ENCODE peak calls at places on chromosomes 7 and 10, in eight cellular contexts. E is NT2/D1; D is heart right ventricle; S is IMR-90; R is CD8-positive, alpha-beta memory T cell; A is mammary epithelial cell; Z is prostate gland; W is OCI-LY7. X is an unnamed sample. For H3K4me1, the result is how much of the 10 kb centered on the place peaks cover.

GRCh38 chr7:28903779-28904538 is 54.2 kb downstream of the TRIL start:
- DNase-seq in E (no peak), W (no peak), R (no peak), A (no peak), D (no peak), S (no peak), Z (no peak), X (no peak)

GRCh38 chr7:7565746-7566650 is 686 bp upstream of the MIOS start:
- DNase-seq in D (no peak), R (no peak), E (no peak), Z (no peak), A (peak), S (no peak), W (peak), X (no peak)

GRCh38 chr7:143259765-143260164 is 3.5 kb upstream of the GSTK1 start:
- DNase-seq in Z (no peak), D (no peak), S (no peak), E (no peak), R (no peak), A (peak), W (no peak), X (no peak)

GRCh38 chr7:4882169-4882741 is 1.3 kb downstream of the RADIL start:
- DNase-seq in D (peak), W (no peak), Z (peak), R (no peak), E (peak), S (peak), A (no peak), X (peak)

GRCh38 chr7:36236073-36236472 is 83.0 kb downstream of the EEPD1 start:
- DNase-seq in E (no peak), A (no peak), Z (no peak), S (no peak), R (no peak), D (no peak), W (no peak), X (peak)

GRCh38 chr10:11197266-11197712 is 179.6 kb downstream of the CELF2 start:
- DNase-seq in A (no peak), E (no peak), D (peak), S (no peak), Z (peak), W (peak), R (no peak), X (no peak)

GRCh38 chr10:6729071-6729773 is 149.1 kb upstream of the PRKCQ start:
- DNase-seq in Z (no peak), A (peak), W (no peak), E (no peak), D (no peak), R (no peak), S (peak), X (peak)

GRCh38 chr10:26890956-26891355 is 30.2 kb upstream of the ABI1 start:
- DNase-seq in A (peak), E (peak), D (no peak), R (peak), W (peak), Z (peak), S (peak), X (peak)

GRCh38 chr7:90706067-90706716 is 110.1 kb downstream of the CDK14 start:
- DNase-seq in D (no peak), A (no peak), W (no peak), S (peak), R (no peak), Z (peak), E (no peak), X (no peak)

GRCh38 chr10:120656121-120656520 is 195.0 kb upstream of the WDR11 start:
- DNase-seq in Z (no peak), W (no peak), S (no peak), D (no peak), R (no peak), E (no peak), A (no peak), X (no peak)

GRCh38 chr10:21194510-21194993 is 297.4 kb upstream of the NEBL start:
- DNase-seq in Z (peak), S (no peak), W (no peak), R (no peak), E (no peak), A (peak), D (no peak), X (peak)

GRCh38 chr10:100447648-100448047 is 15.2 kb upstream of the WNT8B start:
- DNase-seq in S (no peak), A (no peak), Z (no peak), D (no peak), E (no peak), W (no peak), R (no peak), X (no peak)

GRCh38 chr7:113267271-113267670 is 148.9 kb upstream of the SMIM30 start:
- DNase-seq in A (peak), R (no peak), S (peak), W (no peak), D (no peak), E (no peak), Z (no peak), X (no peak)

GRCh38 chr7:25835191-25835590 is 316.8 kb upstream of the NFE2L3 start:
- DNase-seq in D (no peak), W (no peak), S (peak), R (no peak), E (no peak), Z (no peak), A (peak), X (no peak)

GRCh38 chr10:132560248-132560731 is 22.7 kb downstream of the INPP5A start:
- DNase-seq in D (no peak), S (peak), Z (no peak), A (no peak), W (peak), R (no peak), E (no peak), X (peak)

GRCh38 chr10:128877936-128878335 is 589.1 kb upstream of the MGMT start:
- DNase-seq in Z (no peak), S (no peak), D (no peak), E (no peak), R (no peak), W (no peak), A (no peak), X (no peak)

GRCh38 chr7:15439853-15440252 is 122.0 kb downstream of the AGMO start:
- DNase-seq in D (no peak), Z (no peak), W (no peak), A (no peak), S (no peak), R (no peak), E (no peak), X (no peak)

GRCh38 chr10:12699258-12699700 is 302.2 kb downstream of the CCDC3 start:
- DNase-seq in D (no peak), W (no peak), S (no peak), E (no peak), Z (no peak), R (no peak), A (no peak), X (no peak)

GRCh38 chr7:151518105-151518780 is 1.5 kb downstream of the RHEB start:
- DNase-seq in D (peak), S (peak), R (peak), A (peak), W (peak), E (peak), Z (peak), X (peak)

GRCh38 chr7:140899883-140900282 is 24.8 kb downstream of the BRAF start:
- DNase-seq in R (no peak), E (no peak), D (no peak), A (no peak), S (no peak), Z (no peak), W (no peak), X (peak)

GRCh38 chr10:77493239-77493806 is 144.3 kb downstream of the KCNMA1 start:
- DNase-seq in D (no peak), E (no peak), S (no peak), R (no peak), W (no peak), Z (no peak), A (no peak), X (no peak)

GRCh38 chr10:92880233-92880861 is 32.0 kb downstream of the EXOC6 start:
- DNase-seq in D (no peak), Z (peak), R (no peak), E (peak), S (peak), W (peak), A (peak), X (peak)

GRCh38 chr10:101939273-101939635 is 95.7 kb upstream of the KCNIP2 start:
- DNase-seq in A (peak), E (no peak), R (no peak), S (peak), Z (no peak), D (no peak), W (peak), X (peak)

GRCh38 chr7:123862775-123863174 is 17.8 kb downstream of the HYAL4 start:
- DNase-seq in S (no peak), W (no peak), A (no peak), E (no peak), Z (no peak), R (no peak), D (no peak), X (no peak)

GRCh38 chr10:63166742-63167258 is 33.7 kb downstream of the NRBF2 start:
- DNase-seq in Z (peak), S (peak), A (peak), R (no peak), D (no peak), W (peak), E (peak), X (peak)

GRCh38 chr10:124621637-124622036 is 122.5 kb downstream of the FAM53B start:
- DNase-seq in Z (no peak), A (no peak), D (no peak), W (no peak), E (no peak), R (no peak), S (no peak), X (no peak)
- H3K4me1 ChIP-seq in Z (under half), A (half or more), D (half or more), W (under half), E (under half), R (under half), S (under half), X (under half)

DNA sequence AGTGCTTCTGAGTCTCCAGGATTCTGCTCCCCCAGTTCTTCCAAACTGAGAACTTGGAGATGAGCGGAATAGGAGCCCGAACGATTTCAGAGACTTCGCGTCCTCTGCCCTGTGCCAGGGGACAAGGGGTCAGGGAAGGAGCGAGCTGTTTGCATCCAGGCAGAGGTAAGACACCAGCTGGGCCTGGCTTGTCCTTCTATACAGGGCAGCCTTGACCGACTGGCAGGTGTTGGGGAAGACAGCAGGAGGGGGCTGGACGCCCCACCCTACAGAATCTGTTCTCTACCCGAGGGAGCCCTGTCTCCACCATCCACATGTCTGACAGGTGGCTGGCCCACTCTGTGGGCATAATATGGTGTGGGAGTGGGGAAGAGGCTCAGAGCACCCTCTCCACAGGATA is 7.1 kb downstream of the SPOCK2 start:
- DNase-seq in Z (no peak), A (no peak), R (no peak), W (no peak), D (no peak), S (no peak), E (no peak), X (no peak)
- H3K4me1 ChIP-seq in Z (under half), A (under half), R (half or more), W (under half), D (under half), S (under half), E (under half), X (under half)

DNA sequence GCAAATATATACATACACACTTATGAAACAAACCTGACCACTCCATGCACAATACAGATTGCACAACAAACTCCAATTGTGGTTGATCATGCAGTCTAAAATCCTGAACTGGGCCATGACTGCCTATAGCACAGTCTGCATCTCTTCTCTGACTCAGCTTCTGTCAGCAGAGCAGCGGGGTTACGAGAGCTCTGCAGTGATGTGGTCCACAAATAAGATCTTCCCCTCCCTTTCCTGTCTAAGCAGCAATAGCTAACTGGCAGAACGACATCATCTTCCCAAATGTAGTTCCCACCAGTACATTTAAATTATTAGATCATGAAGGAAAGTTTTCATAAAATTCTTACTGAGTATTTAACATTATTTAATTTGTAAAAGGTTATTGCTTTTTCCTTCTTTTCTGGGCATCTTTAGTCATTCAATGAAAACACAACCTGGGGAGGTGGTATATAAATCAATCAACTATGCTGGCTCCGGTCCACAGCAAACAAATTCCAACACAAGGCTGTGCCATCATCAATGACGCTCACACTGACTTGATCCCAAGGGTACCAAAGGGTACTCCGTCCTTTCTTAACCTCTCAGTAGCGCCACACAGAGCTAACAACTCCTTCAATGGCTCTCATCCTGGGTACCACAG is 17.1 kb downstream of the ARHGAP21 start:
- DNase-seq in S (peak), Z (no peak), E (no peak), R (no peak), W (no peak), A (peak), D (no peak), X (peak)
- H3K4me1 ChIP-seq in S (under half), Z (under half), E (under half), R (under half), W (under half), A (under half), D (half or more), X (under half)

GRCh38 chr10:69848454-69848853 is 46.7 kb downstream of the COL13A1 start:
- DNase-seq in E (no peak), R (no peak), S (no peak), Z (no peak), D (no peak), A (no peak), W (no peak), X (no peak)
- H3K4me1 ChIP-seq in E (under half), R (under half), S (under half), Z (under half), D (under half), A (under half), W (under half), X (under half)

DNA sequence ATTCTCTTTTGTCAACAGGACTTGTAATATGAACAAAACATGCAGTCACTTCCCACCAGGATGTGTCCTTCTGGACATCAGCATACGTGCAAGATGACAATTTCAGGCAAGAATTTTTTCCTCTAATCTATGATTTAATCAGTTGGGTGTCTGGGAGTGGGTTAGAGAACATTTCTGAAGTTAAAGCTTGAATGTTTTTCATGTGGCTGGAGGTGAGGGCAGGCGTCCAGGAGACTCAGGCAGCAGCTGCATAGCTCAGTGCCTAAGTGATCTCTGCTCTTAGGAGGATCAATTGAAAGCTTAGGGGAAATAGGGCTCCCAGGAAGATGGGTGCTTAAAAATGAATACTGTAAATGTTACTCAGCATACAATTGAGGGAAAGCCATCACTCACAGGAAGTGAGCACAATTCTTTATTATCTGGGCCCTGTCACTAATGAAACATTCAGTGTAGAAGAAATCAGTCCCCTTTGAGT is 457.6 kb upstream of the KLF6 start:
- DNase-seq in Z (no peak), W (no peak), R (no peak), E (no peak), A (peak), S (peak), D (peak), X (peak)
- H3K4me1 ChIP-seq in Z (under half), W (under half), R (under half), E (under half), A (half or more), S (under half), D (half or more), X (under half)

GRCh38 chr10:48470893-48471805 is 133.7 kb downstream of the ARHGAP22 start:
- DNase-seq in S (peak), D (no peak), W (no peak), Z (no peak), E (no peak), R (no peak), A (peak), X (no peak)
- H3K4me1 ChIP-seq in S (under half), D (under half), W (under half), Z (under half), E (under half), R (under half), A (under half), X (under half)

GRCh38 chr10:14190702-14191101 is 140.0 kb downstream of the FRMD4A start:
- DNase-seq in D (no peak), A (no peak), S (no peak), Z (no peak), E (no peak), R (no peak), W (no peak), X (no peak)

GRCh38 chr10:14185501-14186045 is 145.2 kb downstream of the FRMD4A start:
- DNase-seq in E (peak), W (peak), S (peak), Z (no peak), R (peak), D (no peak), A (peak), X (peak)

GRCh38 chr10:14184841-14185500 is 145.8 kb downstream of the FRMD4A start:
- DNase-seq in S (peak), E (no peak), A (peak), Z (peak), R (peak), D (no peak), W (peak), X (peak)

GRCh38 chr10:14182781-14183180 is 147.9 kb downstream of the FRMD4A start:
- DNase-seq in E (no peak), D (no peak), W (no peak), A (no peak), S (no peak), Z (no peak), R (no peak), X (no peak)

DNA sequence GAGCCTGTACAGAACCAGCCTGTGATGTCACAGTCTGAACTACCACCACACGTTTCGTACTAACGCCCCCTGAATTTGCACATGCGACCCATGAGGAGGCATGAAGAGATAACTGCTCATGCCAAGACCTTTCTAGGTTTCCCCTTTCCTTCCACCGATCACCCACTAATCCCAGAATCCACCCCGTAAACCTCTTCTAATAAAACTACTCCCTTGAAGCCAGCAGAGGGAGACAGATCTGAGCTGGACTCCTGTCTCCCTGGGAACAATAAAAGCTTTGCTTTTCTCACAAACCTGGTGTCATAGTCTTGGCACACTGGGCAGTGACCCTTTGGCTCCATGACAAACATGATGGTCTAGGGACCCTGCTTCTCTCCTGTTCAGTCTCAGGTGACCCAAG is 144.5 kb downstream of the FRMD4A start:
- DNase-seq in A (no peak), W (peak), S (peak), Z (no peak), D (no peak), E (no peak), R (no peak), X (peak)
- H3K4me1 ChIP-seq in A (under half), W (under half), S (under half), Z (under half), D (under half), E (under half), R (under half), X (under half)

GRCh38 chr7:101172005-101172853 is 6.9 kb upstream of the VGF start:
- DNase-seq in W (peak), D (no peak), E (no peak), A (no peak), R (no peak), S (no peak), Z (no peak), X (no peak)

GRCh38 chr7:101172854-101173751 is 7.0 kb downstream of the NAT16 start:
- DNase-seq in D (peak), S (peak), Z (peak), E (no peak), R (no peak), A (peak), W (no peak), X (peak)

GRCh38 chr7:101169838-101170531 is 4.6 kb upstream of the VGF start:
- DNase-seq in W (peak), R (peak), E (no peak), Z (peak), A (peak), S (peak), D (peak), X (peak)

GRCh38 chr7:101170617-101171441 is 5.5 kb upstream of the VGF start:
- DNase-seq in A (no peak), W (no peak), Z (no peak), D (no peak), E (no peak), R (no peak), S (no peak), X (no peak)

GRCh38 chr7:101171442-101171837 is 6.1 kb upstream of the VGF start:
- DNase-seq in D (no peak), R (no peak), A (no peak), W (no peak), E (no peak), Z (no peak), S (no peak), X (no peak)
- H3K4me1 ChIP-seq in D (under half), R (half or more), A (under half), W (under half), E (under half), Z (under half), S (under half), X (under half)

GRCh38 chr10:49108656-49109055 is 6.7 kb downstream of the VSTM4 start:
- DNase-seq in W (no peak), A (no peak), E (no peak), Z (no peak), R (no peak), D (no peak), S (no peak), X (no peak)

GRCh38 chr10:49111320-49111698 is 4.0 kb downstream of the VSTM4 start:
- DNase-seq in W (no peak), S (no peak), D (no peak), R (no peak), Z (no peak), A (no peak), E (no peak), X (no peak)

GRCh38 chr10:49107890-49108274 is 7.4 kb downstream of the VSTM4 start:
- DNase-seq in R (no peak), A (no peak), S (no peak), W (no peak), E (no peak), Z (no peak), D (no peak), X (no peak)

GRCh38 chr10:49110684-49111319 is 4.5 kb downstream of the VSTM4 start:
- DNase-seq in A (no peak), R (no peak), D (no peak), W (no peak), Z (no peak), E (no peak), S (no peak), X (no peak)

DNA sequence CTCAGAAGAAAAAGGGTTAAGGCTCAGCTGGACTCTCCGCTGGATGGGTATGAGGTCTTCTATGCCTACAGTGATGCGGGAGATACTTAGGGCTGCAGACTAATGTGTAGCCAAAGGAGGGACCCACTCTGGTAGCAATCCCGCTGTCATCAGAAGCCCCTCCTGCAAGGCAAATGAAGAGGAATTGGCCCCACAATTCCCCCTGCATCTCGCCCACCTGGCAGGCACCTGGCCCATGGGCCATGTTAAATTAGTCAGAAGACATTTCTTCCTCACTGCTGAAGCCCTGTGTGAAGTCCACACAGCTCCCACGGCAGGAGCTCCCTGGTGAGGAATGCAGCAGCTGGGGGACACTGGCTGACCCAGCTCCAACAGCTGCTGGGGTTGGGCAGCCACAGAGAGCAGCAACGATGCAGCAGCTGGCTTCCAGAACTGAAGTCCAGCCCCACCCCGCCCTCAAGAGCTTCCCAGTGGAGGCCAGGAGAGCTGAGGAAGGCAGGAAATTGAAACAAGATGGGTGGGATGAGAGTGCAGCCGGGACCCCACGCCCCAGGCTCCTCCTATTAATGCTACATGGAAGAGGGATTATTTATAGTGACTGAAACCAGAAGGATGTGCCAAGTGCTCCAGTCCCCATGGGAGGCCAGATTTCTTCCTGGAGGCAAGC is 5.5 kb downstream of the VSTM4 start:
- DNase-seq in Z (no peak), D (peak), R (no peak), W (no peak), E (no peak), S (peak), A (no peak), X (no peak)
- H3K4me1 ChIP-seq in Z (under half), D (half or more), R (under half), W (under half), E (under half), S (under half), A (under half), X (under half)